ENCODE peak calls at places on chromosomes 1 and 21, in nine cellular contexts. B is dorsolateral prefrontal cortex, Y is tibial artery, W is lung, T is heart right ventricle, V is endothelial cell of umbilical vein, N is A549, X is ascending aorta, O is AG04450. M is an unnamed sample.

GRCh38 chr1:114122891-114123621 is 30.6 kb downstream of the SYT6 start:
- DNase-seq in N (peak), O (no peak), V (no peak), T (no peak), B (no peak), W (no peak), X (no peak), Y (no peak), M (no peak)

GRCh38 chr1:47771766-47772165 is 225.4 kb downstream of the TRABD2B start:
- DNase-seq in N (no peak), W (no peak), B (no peak), T (no peak), X (no peak), Y (no peak), V (no peak), O (no peak), M (no peak)

GRCh38 chr1:8962812-8963669 is 17.4 kb downstream of the CA6 start:
- DNase-seq in T (no peak), W (peak), Y (peak), V (peak), N (peak), O (no peak), B (no peak), X (no peak), M (no peak)

GRCh38 chr1:220182656-220183055 is 88.7 kb downstream of the IARS2 start:
- DNase-seq in O (no peak), V (peak), W (no peak), Y (no peak), X (no peak), N (no peak), B (no peak), T (no peak), M (no peak)

GRCh38 chr1:17163371-17163770 is 41.6 kb upstream of the PADI1 start:
- DNase-seq in O (no peak), T (no peak), W (no peak), X (no peak), V (no peak), Y (no peak), B (no peak), N (no peak), M (no peak)

GRCh38 chr1:234631721-234632125 is 21.7 kb upstream of the IRF2BP2 start:
- DNase-seq in T (no peak), N (peak), V (peak), B (no peak), O (no peak), Y (no peak), W (no peak), X (no peak), M (no peak)

GRCh38 chr21:46111193-46111571 is 13.3 kb downstream of the COL6A2 start:
- DNase-seq in W (peak), B (peak), Y (no peak), T (peak), O (no peak), X (peak), N (no peak), V (no peak), M (no peak)

GRCh38 chr1:184954232-184954995 is 19.9 kb downstream of the NIBAN1 start:
- DNase-seq in B (no peak), O (no peak), X (no peak), T (no peak), N (no peak), V (no peak), Y (no peak), W (no peak), M (no peak)

GRCh38 chr1:30749691-30750583 is 7.6 kb downstream of the LAPTM5 start:
- DNase-seq in Y (no peak), O (no peak), X (no peak), W (no peak), B (no peak), T (no peak), V (no peak), N (no peak), M (peak)

GRCh38 chr21:21074305-21074704 is 76.1 kb downstream of the NCAM2 start:
- DNase-seq in V (no peak), X (no peak), Y (no peak), T (no peak), W (no peak), N (no peak), B (no peak), O (no peak), M (no peak)

GRCh38 chr1:44812822-44813543 is 4.7 kb downstream of the BTBD19 start:
- DNase-seq in O (no peak), W (no peak), T (no peak), V (no peak), B (peak), Y (peak), N (no peak), X (no peak), M (no peak)

GRCh38 chr1:209198926-209199325 is 384.6 kb upstream of the CAMK1G start:
- DNase-seq in O (no peak), V (no peak), Y (no peak), N (no peak), T (no peak), W (no peak), X (no peak), B (no peak), M (no peak)
- H3K27ac ChIP-seq in O (no peak), V (no peak), Y (no peak), N (no peak), T (no peak), W (no peak), X (no peak), B (no peak), M (no peak)

GRCh38 chr1:151720190-151720953 is 950 bp upstream of the RIIAD1 start:
- DNase-seq in O (no peak), N (no peak), W (no peak), X (peak), B (no peak), T (no peak), Y (no peak), V (no peak), M (no peak)

GRCh38 chr1:151723726-151724370 is 2.5 kb downstream of the RIIAD1 start:
- DNase-seq in B (no peak), V (no peak), N (no peak), O (no peak), W (no peak), X (peak), Y (no peak), T (no peak), M (no peak)

GRCh38 chr1:151718666-151719065 is 2.1 kb upstream of the CELF3 start:
- DNase-seq in Y (no peak), W (no peak), T (no peak), B (no peak), V (no peak), X (no peak), N (no peak), O (no peak), M (no peak)

GRCh38 chr1:151721788-151722510 is 627 bp downstream of the RIIAD1 start:
- DNase-seq in N (no peak), W (no peak), T (no peak), V (no peak), B (no peak), X (peak), O (no peak), Y (no peak), M (no peak)

GRCh38 chr1:151720974-151721787 is at the start of gene RIIAD1:
- DNase-seq in B (no peak), N (peak), V (no peak), Y (no peak), T (no peak), X (peak), W (no peak), O (no peak), M (peak)
- TF ChIP-seq CTCF in B (no peak), N (peak), V (no peak), Y (no peak), T (no peak), X (no peak), W (no peak), O (no peak), M (no peak)

DNA sequence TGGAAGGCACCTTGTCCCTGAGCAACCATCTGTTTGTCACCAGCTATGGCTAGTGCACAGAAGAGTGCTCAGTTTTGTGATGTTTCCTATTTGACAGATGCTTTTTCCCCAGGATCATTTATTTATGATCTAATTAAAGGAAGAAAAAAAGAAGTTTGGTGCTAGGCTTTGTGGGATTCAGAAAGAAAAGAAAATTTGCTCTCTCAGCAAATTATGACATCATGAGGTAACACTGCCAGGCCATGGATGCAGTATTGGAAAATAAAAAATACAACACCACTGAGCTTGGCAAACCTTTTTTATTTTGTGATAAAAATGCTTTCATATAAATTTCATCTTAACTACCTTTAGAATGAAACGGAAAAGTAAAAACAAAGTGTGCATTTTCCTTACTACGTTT is 15.5 kb upstream of the ADAM30 start:
- DNase-seq in Y (no peak), X (no peak), T (no peak), N (no peak), B (no peak), O (no peak), V (no peak), W (no peak), M (no peak)
- H3K27ac ChIP-seq in Y (no peak), X (no peak), T (no peak), N (no peak), B (no peak), O (no peak), V (no peak), W (no peak), M (no peak)

GRCh38 chr1:1264868-1265272 is 8.8 kb downstream of the UBE2J2 start:
- DNase-seq in T (no peak), O (peak), V (peak), X (no peak), W (no peak), B (no peak), N (no peak), Y (no peak), M (no peak)
- TF ChIP-seq CTCF in T (no peak), O (peak), V (peak), X (no peak), W (no peak), B (no peak), N (no peak), Y (no peak), M (no peak)

DNA sequence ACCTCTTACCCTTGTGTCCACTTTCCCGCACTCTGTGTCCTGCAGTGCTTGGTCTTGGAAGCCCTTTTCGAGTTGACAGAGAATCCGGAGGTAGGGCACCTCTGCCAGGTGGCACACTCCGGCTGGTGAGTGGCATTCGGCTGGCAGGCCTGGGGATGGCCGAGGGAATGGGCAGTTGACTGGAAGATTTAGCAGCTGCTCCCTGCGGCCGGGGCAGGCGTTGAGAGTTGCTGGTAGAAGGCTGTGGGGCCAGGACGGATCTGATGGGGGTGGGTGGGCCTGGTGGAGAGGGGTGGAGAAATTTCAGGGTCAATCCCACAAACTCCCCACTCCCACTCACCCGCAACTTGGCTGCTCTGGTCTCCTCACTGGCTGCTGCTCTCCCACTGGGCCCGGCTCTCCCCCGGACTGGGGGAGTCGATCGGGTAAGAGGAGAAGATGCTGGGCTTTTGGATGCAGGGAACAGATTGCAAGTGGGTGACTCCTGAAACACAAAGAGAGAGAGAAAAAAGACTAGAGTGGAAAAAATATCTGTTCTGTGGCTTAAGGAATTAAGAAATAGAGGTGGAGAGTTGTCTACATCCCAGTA is 2.1 kb downstream of the PSRC1 start:
- DNase-seq in B (no peak), X (no peak), T (no peak), V (no peak), W (no peak), O (no peak), N (no peak), Y (no peak), M (no peak)
- H3K27ac ChIP-seq in B (peak), X (no peak), T (no peak), V (no peak), W (no peak), O (no peak), N (no peak), Y (no peak), M (no peak)

GRCh38 chr1:53470155-53470554 is 11.0 kb downstream of the DMRTB1 start:
- DNase-seq in V (peak), O (peak), Y (peak), W (peak), T (peak), N (peak), X (no peak), B (no peak), M (no peak)
- TF ChIP-seq CTCF in V (peak), O (peak), Y (peak), W (no peak), T (peak), N (peak), X (peak), B (peak), M (no peak)

GRCh38 chr1:202812176-202813026 is 1.6 kb downstream of the PCAT6 start:
- DNase-seq in X (no peak), T (no peak), N (no peak), B (no peak), W (no peak), V (no peak), O (no peak), Y (no peak), M (no peak)

GRCh38 chr1:202811296-202812175 is 782 bp downstream of the PCAT6 start:
- DNase-seq in T (peak), B (no peak), X (no peak), V (no peak), Y (no peak), O (no peak), W (no peak), N (no peak), M (peak)

GRCh38 chr1:202809597-202810159 is 1.1 kb upstream of the PCAT6 start:
- DNase-seq in B (no peak), X (no peak), V (no peak), O (no peak), W (no peak), N (no peak), Y (no peak), T (no peak), M (no peak)

GRCh38 chr1:202810193-202810614 is 550 bp upstream of the PCAT6 start:
- DNase-seq in W (no peak), N (no peak), X (no peak), B (no peak), T (no peak), V (no peak), O (no peak), Y (no peak), M (no peak)

DNA sequence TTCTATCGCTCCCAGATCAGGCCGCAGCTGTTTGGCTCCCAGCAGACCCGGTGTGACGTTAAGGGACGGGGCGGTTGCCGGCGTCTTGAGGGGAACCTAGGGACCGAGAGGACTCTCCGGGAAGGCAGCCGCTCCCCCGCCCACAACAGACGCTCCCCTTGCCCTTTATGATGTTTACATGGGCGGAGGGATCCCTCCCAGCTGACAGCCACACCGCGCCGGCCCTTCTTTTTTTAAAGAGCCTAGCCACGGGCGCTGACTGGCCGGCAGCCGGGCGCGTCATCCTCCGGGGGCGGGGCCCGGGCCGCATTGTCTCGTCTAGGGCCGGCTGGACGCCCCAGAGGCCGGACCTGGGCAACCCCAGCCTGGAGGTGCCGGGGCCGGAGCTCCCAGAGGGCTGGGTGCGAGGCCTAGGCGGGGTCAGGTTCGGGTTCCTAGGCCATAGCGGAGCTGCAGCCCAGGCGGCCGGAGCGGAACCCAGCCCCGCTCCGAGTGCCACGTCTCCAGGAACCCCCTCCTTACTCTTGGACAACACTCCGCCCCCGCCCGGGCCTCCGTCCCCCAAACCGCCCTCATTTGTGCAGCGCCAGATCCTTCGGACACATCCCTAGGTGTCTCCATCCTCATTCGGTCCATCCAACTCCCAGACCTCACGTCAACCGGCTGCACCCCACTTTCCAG is at the start of gene PCAT6:
- DNase-seq in N (peak), B (peak), W (peak), Y (peak), X (peak), T (peak), V (peak), O (peak), M (peak)
- H3K27ac ChIP-seq in N (peak), B (peak), W (peak), Y (peak), X (peak), T (peak), V (peak), O (peak), M (peak)

DNA sequence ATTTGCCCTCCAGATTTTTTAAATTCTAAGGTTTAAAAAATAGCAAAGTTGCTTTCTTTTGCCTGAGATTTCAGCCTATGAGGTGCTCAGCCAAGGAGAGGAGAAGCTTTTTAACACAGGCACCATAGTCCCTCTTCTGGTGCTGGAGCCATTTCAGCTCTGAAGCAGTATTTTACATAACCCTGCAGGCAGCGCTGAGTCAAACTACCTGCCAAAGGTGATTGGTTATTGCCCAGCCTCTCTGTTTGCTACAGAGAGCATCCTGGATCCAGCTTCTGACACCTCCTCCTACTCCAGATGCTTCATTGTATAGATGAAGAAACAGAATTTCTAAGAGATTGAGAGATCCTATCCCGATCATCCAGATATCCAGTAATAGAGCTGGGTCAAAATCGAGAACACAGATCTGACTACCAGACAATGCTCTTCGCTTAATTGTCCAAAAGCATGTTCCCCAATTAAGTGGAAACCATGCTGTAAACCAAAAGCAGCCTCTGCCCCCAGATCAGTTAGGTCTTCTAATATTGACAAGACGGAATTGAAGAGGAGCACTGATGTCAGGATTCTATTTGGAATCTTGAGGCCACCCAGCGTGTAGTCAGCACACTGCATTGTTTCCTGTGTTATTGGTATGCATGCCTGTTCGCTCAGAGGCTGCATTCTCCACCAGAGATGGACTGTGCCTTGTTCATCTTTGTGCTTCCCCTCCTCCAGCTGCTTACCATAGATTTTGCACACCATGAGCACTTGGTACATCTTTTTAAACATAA is 22.1 kb downstream of the RGS8 start:
- DNase-seq in X (no peak), O (no peak), W (no peak), Y (no peak), T (no peak), V (no peak), B (no peak), N (no peak), M (no peak)
- TF ChIP-seq CTCF in X (no peak), O (no peak), W (no peak), Y (no peak), T (no peak), V (no peak), B (no peak), N (no peak), M (no peak)

DNA sequence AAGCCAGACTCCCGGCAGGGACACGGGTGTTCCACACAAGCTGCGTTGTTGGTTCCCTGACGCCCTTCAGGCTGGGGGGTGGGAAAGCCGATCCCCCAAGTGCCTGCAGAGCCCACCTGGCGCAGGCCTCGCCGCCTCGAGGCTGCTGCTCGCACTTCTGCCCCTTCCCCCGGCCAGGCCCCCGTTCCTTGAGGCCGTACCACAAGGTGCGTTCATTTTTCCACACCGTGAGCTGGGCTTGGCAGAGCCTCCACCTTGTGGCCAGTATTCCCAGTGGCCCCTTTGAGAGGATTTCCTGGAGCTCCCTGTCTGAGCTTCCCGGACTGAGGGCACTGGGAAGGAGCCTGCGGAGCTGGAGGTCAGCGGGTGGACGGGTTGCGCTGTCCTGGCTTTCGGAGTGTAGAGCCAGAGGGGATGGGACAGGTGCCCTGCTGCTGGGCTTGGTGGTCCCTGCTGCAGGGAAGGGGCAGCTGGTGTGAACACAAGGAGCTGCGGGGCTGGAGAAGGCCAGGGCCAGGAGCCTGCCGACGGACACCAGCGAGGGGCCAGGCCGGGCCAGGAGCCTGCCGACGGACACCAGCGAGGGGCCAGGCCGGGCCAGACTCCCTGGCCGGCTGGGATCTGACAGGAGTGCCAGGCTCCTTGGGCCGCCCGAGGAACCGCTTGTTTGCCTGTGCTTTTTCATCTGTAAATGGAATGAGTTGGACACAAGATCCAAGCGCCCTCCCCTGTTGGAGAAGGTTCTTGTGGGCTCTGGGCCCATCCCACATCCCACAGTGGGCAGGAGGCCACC is 18.4 kb downstream of the PDXK start:
- DNase-seq in O (no peak), W (no peak), V (no peak), B (no peak), Y (no peak), X (no peak), N (no peak), T (no peak), M (no peak)
- H3K27ac ChIP-seq in O (no peak), W (no peak), V (no peak), B (no peak), Y (no peak), X (peak), N (peak), T (no peak), M (no peak)

GRCh38 chr1:115620950-115621349 is 20.8 kb upstream of the VANGL1 start:
- DNase-seq in O (no peak), T (no peak), B (no peak), X (no peak), N (no peak), Y (no peak), W (no peak), V (no peak), M (no peak)

GRCh38 chr1:115620453-115620852 is 21.3 kb upstream of the VANGL1 start:
- DNase-seq in N (no peak), X (no peak), Y (no peak), O (no peak), V (no peak), T (no peak), B (no peak), W (no peak), M (no peak)

GRCh38 chr1:115630342-115630741 is 11.4 kb upstream of the VANGL1 start:
- DNase-seq in B (no peak), V (no peak), O (no peak), T (no peak), W (no peak), X (no peak), N (no peak), Y (no peak), M (no peak)

GRCh38 chr1:115624859-115625258 is 16.9 kb upstream of the VANGL1 start:
- DNase-seq in W (no peak), X (no peak), Y (no peak), T (no peak), V (no peak), O (no peak), N (no peak), B (no peak), M (no peak)
- TF ChIP-seq CTCF in W (no peak), X (no peak), Y (no peak), T (no peak), V (no peak), O (no peak), N (no peak), B (no peak), M (no peak)

M was measured in CD4-positive, alpha-beta T cell.